ENCODE peak calls at places on chromosomes 7 and 10, in four cellular contexts. R is hepatocyte, K is GM23248, X is PC-3. P is an unnamed sample.
A peak's percentile ranks its signal among the peaks of the same experiment; 100 is the strongest.

GRCh38 chr7:30931927-30932540 is 20.4 kb downstream of the AQP1 start:
- DNase-seq in R (peak; percentile 3), K (no peak), X (no peak), P (no peak)

GRCh38 chr10:88984525-88984924 is 6.1 kb upstream of the FAS start:
- DNase-seq in R (no peak), K (no peak), X (no peak), P (no peak)

GRCh38 chr7:25857376-25858067 is 294.5 kb upstream of the NFE2L3 start:
- DNase-seq in R (peak; percentile 87), K (peak; percentile 83), X (peak; percentile 43), P (no peak)

GRCh38 chr7:130409067-130409721 is 28.9 kb downstream of the CPA1 start:
- DNase-seq in R (no peak), K (no peak), X (no peak), P (no peak)

GRCh38 chr7:130084037-130084875 is 13.9 kb downstream of the KLHDC10 start:
- DNase-seq in R (no peak), K (no peak), X (peak; percentile 48), P (peak; percentile 31)

GRCh38 chr10:109931153-109931552 is 7.8 kb upstream of the XPNPEP1 start:
- DNase-seq in R (no peak), K (peak; percentile 65), X (no peak), P (no peak)

GRCh38 chr7:128396357-128396756 is 13.4 kb downstream of the IMPDH1 start:
- DNase-seq in R (no peak), K (no peak), X (no peak), P (no peak)

GRCh38 chr7:44259547-44260457 is 59.0 kb downstream of the YKT6 start:
- DNase-seq in R (peak; percentile 38), K (peak; percentile 97), X (peak; percentile 87), P (no peak)

GRCh38 chr7:129652914-129653313 is 41.4 kb downstream of the NRF1 start:
- DNase-seq in R (no peak), K (no peak), X (no peak), P (peak; percentile 23)

GRCh38 chr7:91267558-91267955 is 3.3 kb downstream of the FZD1 start:
- DNase-seq in R (no peak), K (peak; percentile 84), X (no peak), P (no peak)

GRCh38 chr10:101968286-101968685 is 87.7 kb downstream of the ARMH3 start:
- DNase-seq in R (no peak), K (no peak), X (no peak), P (peak; percentile 17)

DNA sequence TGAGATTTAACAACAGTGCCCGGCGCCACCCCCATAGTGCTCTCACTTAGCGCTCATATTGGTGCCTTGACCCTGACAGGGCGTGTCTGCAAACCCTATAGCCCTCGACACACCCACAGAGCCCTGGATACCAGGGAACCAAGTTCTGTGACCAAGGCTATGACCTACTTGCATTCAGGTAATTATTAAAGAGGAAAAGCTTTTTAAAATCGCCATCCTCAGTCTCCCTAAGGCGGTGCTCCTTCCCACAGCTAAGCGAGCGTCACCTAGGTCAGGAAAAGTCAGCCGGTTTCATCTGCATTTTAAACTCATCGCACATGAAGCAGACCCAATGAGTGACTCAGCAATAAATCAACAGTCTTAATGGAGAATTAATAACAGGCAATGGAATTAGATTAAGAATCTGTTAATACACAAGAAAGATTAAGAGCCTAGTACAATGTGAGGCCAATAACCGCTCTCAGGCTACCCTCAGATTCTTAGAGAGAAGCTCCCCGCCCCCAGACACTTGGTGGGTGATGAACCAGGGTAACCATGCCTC is 59.2 kb downstream of the HSPA12A start:
- DNase-seq in R (no peak), K (no peak), X (no peak), P (no peak)
- H3K4me3 ChIP-seq in R (no peak overlapping the region), K (no peak overlapping the region), X (no peak overlapping the region), P (no peak overlapping the region)

GRCh38 chr10:34936061-34936460 is 121.0 kb upstream of the PARD3 start:
- DNase-seq in R (no peak), K (no peak), X (no peak), P (no peak)

GRCh38 chr10:34940436-34940835 is 125.3 kb upstream of the PARD3 start:
- DNase-seq in R (no peak), K (no peak), X (no peak), P (no peak)

GRCh38 chr10:34941471-34942357 is 126.6 kb upstream of the PARD3 start:
- DNase-seq in R (no peak), K (peak; percentile 57), X (no peak), P (no peak)
- TF ChIP-seq EZH2phosphoT487 in R (no peak), K (no peak), X (no peak), P (no peak)

GRCh38 chr7:103651558-103651957 is 205.6 kb upstream of the SLC26A5 start:
- DNase-seq in R (no peak), K (no peak), X (no peak), P (no peak)

GRCh38 chr7:103644319-103644718 is 198.3 kb upstream of the SLC26A5 start:
- DNase-seq in R (no peak), K (no peak), X (no peak), P (no peak)

GRCh38 chr7:103648135-103648534 is 202.1 kb upstream of the SLC26A5 start:
- DNase-seq in R (no peak), K (no peak), X (no peak), P (no peak)

GRCh38 chr7:103651978-103652377 is 206.0 kb upstream of the SLC26A5 start:
- DNase-seq in R (no peak), K (no peak), X (no peak), P (peak; percentile 10)

DNA sequence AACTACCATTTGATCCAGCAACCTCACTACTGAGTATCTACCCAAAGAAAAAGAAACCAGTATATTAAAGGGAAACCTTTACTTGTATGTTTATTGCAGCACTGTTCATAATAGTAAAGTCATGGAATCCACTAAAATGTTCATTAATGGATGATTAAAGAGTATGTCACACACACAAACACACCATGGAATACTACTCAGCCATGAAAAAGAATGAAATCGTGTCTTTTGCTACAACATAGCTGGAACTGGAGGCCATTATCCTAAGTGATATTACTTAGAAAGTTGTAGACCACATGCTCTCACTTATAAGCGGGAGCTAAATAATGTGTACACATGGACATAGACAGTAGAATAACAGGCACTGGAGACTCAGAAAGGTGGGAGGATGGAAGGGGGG is 203.0 kb upstream of the SLC26A5 start:
- DNase-seq in R (no peak), K (no peak), X (no peak), P (no peak)
- H3K9me3 ChIP-seq in R (no peaks in the 10 kb centered on the region), K (no peaks in the 10 kb centered on the region), X (peaks cover 11% of the 10 kb centered on the region), P (no peaks in the 10 kb centered on the region)

DNA sequence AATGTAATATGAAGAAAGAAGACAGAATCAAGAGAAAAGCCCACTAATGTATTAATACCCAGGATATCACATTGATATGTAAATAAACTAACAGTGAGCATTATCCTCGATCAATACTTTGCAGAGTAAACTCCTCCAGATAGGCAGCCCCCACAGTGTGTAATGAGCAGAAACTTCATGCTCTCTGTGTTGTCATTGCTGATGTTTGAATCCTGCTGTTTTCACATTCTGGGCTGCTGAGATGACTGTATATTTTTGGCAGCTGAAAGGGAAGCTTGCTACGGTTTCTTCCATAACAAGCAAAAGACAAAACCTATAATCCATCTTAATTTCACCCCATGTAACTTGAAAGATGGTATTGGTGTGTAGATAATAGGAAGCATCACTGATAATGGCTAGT is 15.3 kb upstream of the THSD7A start:
- DNase-seq in R (no peak), K (peak; percentile 7), X (no peak), P (no peak)
- H3K4me3 ChIP-seq in R (no peak overlapping the region), K (no peak overlapping the region), X (no peak overlapping the region), P (no peak overlapping the region)

GRCh38 chr10:29332761-29333148 is 43.9 kb downstream of the LYZL1 start:
- DNase-seq in R (no peak), K (no peak), X (no peak), P (no peak)

GRCh38 chr10:29328988-29329387 is 40.1 kb downstream of the LYZL1 start:
- DNase-seq in R (no peak), K (peak; percentile 78), X (no peak), P (no peak)

GRCh38 chr10:29326886-29327789 is 38.3 kb downstream of the LYZL1 start:
- DNase-seq in R (peak; percentile 34), K (no peak), X (no peak), P (no peak)

GRCh38 chr10:29329420-29329819 is 40.5 kb downstream of the LYZL1 start:
- DNase-seq in R (no peak), K (peak; percentile 34), X (no peak), P (no peak)

DNA sequence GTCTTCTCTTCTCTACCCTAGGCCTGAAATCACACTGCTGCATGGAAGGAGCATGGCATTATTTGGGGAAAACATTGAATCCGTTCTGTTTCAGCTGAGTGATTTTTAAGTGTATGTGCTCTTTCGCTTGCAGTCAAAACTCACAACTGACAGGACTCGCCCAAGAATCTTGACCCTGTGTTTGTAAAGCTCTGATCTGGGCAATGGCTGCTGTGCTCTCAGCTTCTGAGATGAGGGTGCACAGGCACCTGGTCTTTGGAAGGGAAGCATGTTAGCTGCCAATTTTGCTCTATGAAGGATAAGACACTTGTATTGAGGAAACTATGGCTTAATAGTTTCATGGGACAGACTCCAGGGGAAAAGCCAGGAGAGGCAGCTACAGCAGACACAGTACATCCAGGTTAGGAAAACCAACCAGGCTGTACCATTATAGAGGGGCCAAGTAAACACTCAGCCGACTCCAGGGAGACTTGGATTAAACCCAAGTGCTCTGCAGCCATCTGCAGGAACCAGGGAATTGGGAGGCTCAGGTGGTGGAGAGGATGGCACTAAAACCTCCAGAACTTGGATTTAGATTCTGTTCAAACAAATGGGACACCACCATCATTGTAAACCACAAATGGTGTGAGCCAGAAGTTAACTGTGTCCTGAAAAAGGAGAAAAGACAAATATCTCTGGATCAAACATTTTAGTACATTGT is 43.3 kb downstream of the LYZL1 start:
- DNase-seq in R (no peak), K (no peak), X (no peak), P (no peak)
- TF ChIP-seq EZH2phosphoT487 in R (no peak), K (no peak), X (no peak), P (no peak)

P was measured in MM.1S.